ENCODE peak calls at places on chromosomes 12 and 14, in six cellular contexts. U is IMR-90, M is HepG2, C is A549, W is GM12878, F is K562. Z is an unnamed sample.

GRCh38 chr12:97639702-97640101 is 177.1 kb downstream of the RMST start:
- DNase-seq in U (no peak), M (peak), C (no peak), W (no peak), F (no peak), Z (no peak)

GRCh38 chr12:120007272-120007671 is 18.2 kb downstream of the BICDL1 start:
- DNase-seq in U (no peak), M (no peak), C (no peak), W (no peak), F (no peak), Z (no peak)

GRCh38 chr12:6950401-6950801 is 755 bp upstream of the PTPN6 start:
- DNase-seq in U (no peak), M (no peak), C (no peak), W (no peak), F (no peak), Z (no peak)

GRCh38 chr12:76898472-76898871 is 19.7 kb upstream of the CSRP2 start:
- DNase-seq in U (no peak), M (no peak), C (no peak), W (no peak), F (no peak), Z (no peak)

GRCh38 chr12:82527165-82527780 is 159.4 kb upstream of the TMTC2 start:
- DNase-seq in U (peak), M (peak), C (peak), W (no peak), F (peak), Z (peak)

GRCh38 chr14:36520601-36521525 is 831 bp upstream of the NKX2-1 start:
- DNase-seq in U (peak), M (peak), C (peak), W (no peak), F (peak), Z (peak)

GRCh38 chr12:953776-954175 is 4.3 kb upstream of the RAD52 start:
- DNase-seq in U (peak), M (no peak), C (no peak), W (no peak), F (no peak), Z (no peak)

GRCh38 chr12:81859521-81859920 is 100.4 kb upstream of the PPFIA2 start:
- DNase-seq in U (no peak), M (no peak), C (no peak), W (no peak), F (no peak), Z (no peak)

GRCh38 chr14:48771717-48772116 is 814.5 kb downstream of the RPS29 start:
- DNase-seq in U (peak), M (no peak), C (no peak), W (no peak), F (no peak), Z (no peak)

GRCh38 chr14:93048843-93049242 is 66.9 kb downstream of the ITPK1 start:
- DNase-seq in U (no peak), M (no peak), C (no peak), W (no peak), F (no peak), Z (no peak)

GRCh38 chr12:114407566-114408411 is 1.8 kb upstream of the TBX5 start:
- DNase-seq in U (peak), M (no peak), C (no peak), W (no peak), F (no peak), Z (no peak)

GRCh38 chr12:116597886-116598285 is 38.7 kb downstream of the MAP1LC3B2 start:
- DNase-seq in U (no peak), M (no peak), C (no peak), W (no peak), F (no peak), Z (no peak)

GRCh38 chr12:1273051-1273450 is 282.0 kb downstream of the ERC1 start:
- DNase-seq in U (peak), M (no peak), C (no peak), W (no peak), F (no peak), Z (no peak)

GRCh38 chr12:54016051-54016450 is 7.3 kb downstream of the HOXC8 start:
- DNase-seq in U (no peak), M (no peak), C (no peak), W (no peak), F (no peak), Z (no peak)
- TF ChIP-seq BHLHE40 in U (no peak), M (no peak), C (no peak), W (no peak), F (no peak), Z (no peak)

GRCh38 chr14:95439881-95440280 is 76.6 kb downstream of the SYNE3 start:
- DNase-seq in U (no peak), M (no peak), C (no peak), W (no peak), F (no peak), Z (no peak)
- TF ChIP-seq BHLHE40 in U (no peak), M (no peak), C (no peak), W (no peak), F (no peak), Z (no peak)

GRCh38 chr12:52655720-52656124 is 3.7 kb upstream of the KRT2 start:
- DNase-seq in U (no peak), M (no peak), C (no peak), W (no peak), F (no peak), Z (no peak)
- TF ChIP-seq BHLHE40 in U (no peak), M (no peak), C (no peak), W (no peak), F (no peak), Z (no peak)

GRCh38 chr14:68554231-68554630 is 238.6 kb downstream of the ZFP36L1 start:
- DNase-seq in U (no peak), M (no peak), C (no peak), W (no peak), F (no peak), Z (no peak)

GRCh38 chr14:68553326-68553725 is 239.5 kb downstream of the ZFP36L1 start:
- DNase-seq in U (no peak), M (no peak), C (no peak), W (no peak), F (no peak), Z (no peak)

GRCh38 chr14:68552075-68552474 is 240.8 kb downstream of the ZFP36L1 start:
- DNase-seq in U (no peak), M (no peak), C (no peak), W (no peak), F (no peak), Z (no peak)

GRCh38 chr14:68551045-68551683 is 241.7 kb downstream of the ZFP36L1 start:
- DNase-seq in U (no peak), M (no peak), C (no peak), W (no peak), F (no peak), Z (no peak)

DNA sequence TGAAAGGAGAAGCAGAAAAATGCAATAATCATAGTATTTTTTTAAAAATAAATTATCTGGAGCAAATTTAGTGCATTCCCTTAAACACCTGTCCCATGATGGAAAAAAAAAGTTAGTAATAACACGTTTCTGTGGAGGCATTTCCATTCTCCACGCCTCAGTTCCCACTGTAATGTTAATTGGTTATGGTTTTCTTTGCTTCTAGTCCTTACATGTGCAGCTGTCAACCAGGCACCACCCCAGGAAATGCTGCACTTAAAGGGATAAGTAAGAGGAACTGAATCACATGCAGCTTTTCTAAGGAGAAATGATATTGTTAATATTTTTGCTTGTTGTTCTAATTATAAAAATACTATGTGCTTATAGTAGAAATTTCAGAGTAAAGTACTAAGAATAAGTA is 240.3 kb downstream of the ZFP36L1 start:
- DNase-seq in U (peak), M (no peak), C (no peak), W (no peak), F (no peak), Z (no peak)
- TF ChIP-seq BHLHE40 in U (no peak), M (no peak), C (no peak), W (no peak), F (no peak), Z (no peak)

GRCh38 chr12:40688085-40688725 is 4.0 kb upstream of the CNTN1 start:
- DNase-seq in U (no peak), M (no peak), C (no peak), W (no peak), F (no peak), Z (no peak)
- TF ChIP-seq BHLHE40 in U (no peak), M (no peak), C (no peak), W (no peak), F (no peak), Z (no peak)

DNA sequence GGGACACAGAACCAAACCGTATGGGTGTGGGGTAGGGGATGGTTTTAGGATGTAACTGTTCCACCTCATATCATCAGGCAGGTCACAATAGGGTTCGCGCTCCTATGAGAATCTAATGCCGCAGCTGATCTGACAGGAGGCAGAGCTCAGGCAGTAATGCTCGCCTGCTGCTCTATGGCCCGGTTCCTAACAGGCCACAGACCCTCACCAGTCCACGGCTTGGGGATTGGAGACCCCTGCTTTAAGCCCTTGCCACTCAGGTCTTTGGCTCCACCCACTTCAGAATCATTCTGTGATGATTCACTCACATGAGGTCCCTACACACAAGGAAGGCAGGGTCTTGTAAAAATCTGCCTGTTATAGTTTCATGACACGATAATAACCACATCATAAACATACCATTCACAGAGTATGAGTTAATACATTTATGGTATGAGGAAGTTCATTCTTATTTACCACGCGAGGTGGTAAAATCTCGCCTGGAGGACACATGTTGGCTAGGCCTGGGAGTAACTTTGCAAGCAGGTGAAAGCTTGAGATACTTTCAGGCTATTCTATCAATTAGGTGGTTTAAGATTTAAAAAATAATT is 29.0 kb upstream of the MAX start:
- DNase-seq in U (peak), M (no peak), C (no peak), W (no peak), F (no peak), Z (no peak)
- TF ChIP-seq BHLHE40 in U (peak), M (no peak), C (no peak), W (no peak), F (no peak), Z (no peak)

DNA sequence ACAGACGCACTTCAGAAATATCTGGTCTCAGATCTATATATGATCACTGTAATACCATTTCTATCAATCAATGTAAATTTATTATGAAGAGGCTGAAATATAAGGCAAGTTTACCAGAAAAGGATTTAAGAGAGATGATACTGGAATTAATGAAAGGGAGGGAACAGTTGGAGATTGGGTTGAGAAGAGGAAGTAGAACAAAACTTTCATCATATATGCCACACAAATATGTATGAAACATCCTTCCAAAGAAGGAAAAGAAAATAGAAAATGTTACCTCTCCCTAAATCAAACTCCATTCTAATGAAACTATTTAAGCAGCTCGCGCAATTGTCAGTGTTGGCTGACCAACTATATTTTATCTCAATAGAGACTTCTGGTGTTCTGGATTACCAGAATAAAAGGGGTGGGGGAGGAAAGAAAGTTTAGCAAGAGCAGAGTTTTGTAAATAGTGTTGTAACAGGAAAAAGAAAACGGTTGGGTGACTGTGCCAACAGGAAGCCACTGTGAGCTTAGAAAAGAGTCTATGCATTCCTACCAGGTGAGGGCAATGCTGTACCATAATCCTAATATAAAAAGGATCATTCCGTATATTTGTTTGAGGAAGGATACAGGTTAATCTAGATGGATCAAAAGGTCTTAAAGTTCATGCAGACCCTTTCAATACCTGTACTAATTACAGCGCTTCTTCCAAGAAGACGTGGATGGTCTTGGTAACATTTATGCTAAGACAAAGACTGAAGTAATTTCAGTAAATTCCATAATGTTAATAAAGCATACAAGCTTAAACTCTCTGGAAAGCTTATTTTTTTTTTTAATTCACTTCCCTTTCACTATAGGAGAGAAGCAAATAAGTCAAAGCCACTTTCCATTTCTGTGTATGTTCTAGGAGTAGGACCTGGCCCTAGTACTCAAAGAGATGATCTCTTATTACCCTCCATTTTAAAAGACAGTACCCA is 14.5 kb upstream of the LLPH start:
- DNase-seq in U (peak), M (peak), C (peak), W (no peak), F (no peak), Z (peak)
- TF ChIP-seq BHLHE40 in U (no peak), M (no peak), C (no peak), W (no peak), F (no peak), Z (no peak)

GRCh38 chr14:100750762-100751699 is 24.3 kb downstream of the DLK1 start:
- DNase-seq in U (no peak), M (peak), C (no peak), W (no peak), F (no peak), Z (no peak)
- TF ChIP-seq BHLHE40 in U (no peak), M (no peak), C (no peak), W (no peak), F (no peak), Z (no peak)

Z was measured in HEK293T.